ENCODE peak calls at places on chromosomes 3 and 15, in five cellular contexts. T is GM23338; X is CD8-positive, alpha-beta memory T cell; D is ovary; Z is body of pancreas. Y is an unnamed sample.

GRCh38 chr15:67799801-67800205 is 25.5 kb upstream of the SKOR1 start:
- DNase-seq in T (no peak), X (no peak), D (no peak), Z (no peak), Y (no peak)

GRCh38 chr3:150681037-150681436 is 22.7 kb downstream of the ERICH6 start:
- DNase-seq in T (no peak), X (no peak), D (no peak), Z (no peak), Y (no peak)

GRCh38 chr3:114231616-114232015 is 5.8 kb downstream of the ZNF80 start:
- DNase-seq in T (no peak), X (peak; percentile 33), D (no peak), Z (no peak), Y (no peak)

GRCh38 chr3:11077466-11077865 is 76.8 kb upstream of the HRH1 start:
- DNase-seq in T (no peak), X (no peak), D (no peak), Z (no peak), Y (no peak)

GRCh38 chr3:71492566-71492965 is 91.0 kb downstream of the FOXP1 start:
- DNase-seq in T (no peak), X (no peak), D (no peak), Z (no peak), Y (no peak)

GRCh38 chr15:78991879-78992278 is 47.0 kb upstream of the CTSH start:
- DNase-seq in T (no peak), X (no peak), D (no peak), Z (no peak), Y (no peak)

GRCh38 chr15:91871138-91871537 is 17.6 kb downstream of the SLCO3A1 start:
- DNase-seq in T (no peak), X (no peak), D (no peak), Z (no peak), Y (no peak)

GRCh38 chr3:148861277-148861869 is 3.7 kb upstream of the CPA3 start:
- DNase-seq in T (peak; percentile 52), X (no peak), D (no peak), Z (no peak), Y (no peak)

GRCh38 chr15:90126457-90127435 is 24.5 kb upstream of the IDH2 start:
- DNase-seq in T (peak; percentile 93), X (no peak), D (no peak), Z (peak; percentile 48), Y (peak; percentile 92)

GRCh38 chr15:73965730-73966103 is 26.4 kb downstream of the STOML1 start:
- DNase-seq in T (peak; percentile 6), X (no peak), D (no peak), Z (no peak), Y (no peak)

GRCh38 chr3:184073621-184074020 is 20.8 kb downstream of the HTR3C start:
- DNase-seq in T (peak; percentile 18), X (no peak), D (no peak), Z (no peak), Y (no peak)

GRCh38 chr3:130395916-130396315 is 50.4 kb downstream of the COL6A5 start:
- DNase-seq in T (peak; percentile 52), X (no peak), D (no peak), Z (no peak), Y (peak; percentile 89)

GRCh38 chr3:134134698-134135415 is 105.1 kb upstream of the SLCO2A1 start:
- DNase-seq in T (no peak), X (no peak), D (no peak), Z (no peak), Y (no peak)

GRCh38 chr15:91944334-91944733 is 90.8 kb downstream of the SLCO3A1 start:
- DNase-seq in T (no peak), X (no peak), D (no peak), Z (no peak), Y (no peak)

GRCh38 chr3:127777332-127777731 is 45.0 kb downstream of the MGLL start:
- DNase-seq in T (no peak), X (no peak), D (no peak), Z (no peak), Y (no peak)

GRCh38 chr3:12195231-12195630 is 36.5 kb upstream of the TIMP4 start:
- DNase-seq in T (peak; percentile 45), X (no peak), D (no peak), Z (no peak), Y (no peak)

GRCh38 chr15:69398541-69398940 is 15.6 kb upstream of the KIF23 start:
- DNase-seq in T (no peak), X (no peak), D (no peak), Z (no peak), Y (no peak)

GRCh38 chr15:38745136-38745535 is 180.5 kb upstream of the RASGRP1 start:
- DNase-seq in T (no peak), X (no peak), D (no peak), Z (no peak), Y (no peak)

GRCh38 chr3:59783468-59783988 is 733.7 kb upstream of the CFAP20DC start:
- DNase-seq in T (no peak), X (no peak), D (no peak), Z (no peak), Y (no peak)

GRCh38 chr15:85770014-85770721 is 24.6 kb downstream of the KLHL25 start:
- DNase-seq in T (no peak), X (no peak), D (no peak), Z (no peak), Y (no peak)

GRCh38 chr3:182568756-182569155 is 224.5 kb upstream of the ATP11B start:
- DNase-seq in T (no peak), X (no peak), D (no peak), Z (no peak), Y (no peak)

GRCh38 chr15:101250331-101250730 is 1.5 kb downstream of the CHSY1 start:
- DNase-seq in T (no peak), X (no peak), D (no peak), Z (no peak), Y (no peak)

GRCh38 chr3:30752961-30753360 is 141.5 kb downstream of the GADL1 start:
- DNase-seq in T (no peak), X (no peak), D (no peak), Z (no peak), Y (no peak)

GRCh38 chr3:123884258-123884831 is at the start of gene MYLK:
- DNase-seq in T (peak; percentile 98), X (no peak), D (peak; percentile 44), Z (peak; percentile 65), Y (peak; percentile 98)

GRCh38 chr3:50323614-50324199 is 1.2 kb upstream of the HYAL2 start:
- DNase-seq in T (no peak), X (no peak), D (no peak), Z (no peak), Y (no peak)

GRCh38 chr3:33218446-33219174 is at the start of gene SUSD5:
- DNase-seq in T (peak; percentile 81), X (no peak), D (no peak), Z (no peak), Y (peak; percentile 88)

GRCh38 chr15:51310064-51310463 is 28.3 kb downstream of the CYP19A1 start:
- DNase-seq in T (no peak), X (no peak), D (no peak), Z (no peak), Y (no peak)

GRCh38 chr15:47732243-47732642 is 14.9 kb downstream of the SEMA6D start:
- DNase-seq in T (no peak), X (no peak), D (no peak), Z (no peak), Y (no peak)

GRCh38 chr15:47737424-47737823 is 20.1 kb downstream of the SEMA6D start:
- DNase-seq in T (no peak), X (no peak), D (no peak), Z (no peak), Y (no peak)

GRCh38 chr15:47741082-47741481 is 23.8 kb downstream of the SEMA6D start:
- DNase-seq in T (no peak), X (no peak), D (no peak), Z (no peak), Y (no peak)

GRCh38 chr15:47733085-47733484 is 15.8 kb downstream of the SEMA6D start:
- DNase-seq in T (no peak), X (no peak), D (no peak), Z (no peak), Y (no peak)

DNA sequence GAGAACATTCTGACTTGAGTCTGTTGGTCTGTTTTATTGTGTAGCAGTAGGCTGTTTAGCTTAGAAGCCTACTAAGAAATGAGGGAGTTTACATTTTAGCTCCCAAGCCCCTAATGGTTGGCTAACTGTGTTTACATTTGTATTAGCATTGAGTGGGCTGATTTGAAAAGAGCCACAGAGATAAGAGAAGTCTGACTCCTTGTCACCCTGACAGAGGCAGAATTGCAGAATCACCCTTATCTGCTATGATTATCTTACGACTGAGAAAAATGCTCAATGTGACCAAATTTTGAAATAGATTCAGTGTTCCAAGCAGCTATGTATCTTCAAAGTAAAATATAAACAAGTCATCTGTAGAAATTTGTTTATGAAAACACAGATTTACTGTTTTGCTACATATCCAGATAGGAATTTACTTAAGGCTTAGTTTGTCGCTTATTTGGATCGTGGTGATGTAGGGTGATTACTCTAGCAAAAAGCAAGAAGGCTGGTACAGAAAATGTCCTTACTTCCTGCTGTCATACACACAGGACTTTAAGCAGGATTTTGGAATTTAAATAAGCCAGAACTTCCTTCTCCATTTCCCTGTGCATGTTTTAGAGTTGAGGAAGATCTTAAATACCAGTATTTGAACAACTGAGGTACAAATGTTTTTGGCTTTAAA is 18.9 kb downstream of the SEMA6D start:
- DNase-seq in T (no peak), X (no peak), D (no peak), Z (no peak), Y (no peak)
- H3K4me1 ChIP-seq in T (peaks cover 26% of the 10 kb centered on the region), X (no peaks in the 10 kb centered on the region), D (peaks cover 7% of the 10 kb centered on the region), Z (peaks cover 12% of the 10 kb centered on the region), Y (peaks cover 6% of the 10 kb centered on the region)

GRCh38 chr15:99594916-99595315 is 29.1 kb downstream of the MEF2A start:
- DNase-seq in T (no peak), X (no peak), D (no peak), Z (no peak), Y (no peak)
- H3K36me3 ChIP-seq in T (no peaks in the 10 kb centered on the region), X (no peaks in the 10 kb centered on the region), D (no peaks in the 10 kb centered on the region), Z (peaks cover under 1% of the 10 kb centered on the region), Y (peaks cover 13% of the 10 kb centered on the region)

DNA sequence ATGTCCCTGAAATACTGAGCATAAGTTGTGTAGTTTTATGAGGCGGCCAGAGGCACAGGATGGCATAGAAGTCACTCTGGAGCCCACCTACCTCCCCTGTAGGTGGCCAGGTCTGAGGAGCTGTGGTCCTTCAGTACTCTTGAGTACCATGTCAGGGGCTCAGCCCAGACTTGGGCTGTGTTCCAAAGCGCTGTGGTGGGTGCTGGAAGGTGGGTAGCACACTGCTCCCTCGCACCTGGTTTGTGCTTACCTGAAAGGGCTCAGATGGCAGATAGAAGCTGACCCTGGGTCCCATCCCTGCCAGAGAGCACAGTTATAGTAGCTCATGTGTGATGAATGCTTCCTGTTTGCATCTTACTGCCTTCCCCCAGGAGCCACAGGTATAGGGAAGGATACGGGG is 15.5 kb downstream of the NISCH start:
- DNase-seq in T (no peak), X (no peak), D (no peak), Z (no peak), Y (no peak)
- H3K4me1 ChIP-seq in T (no peaks in the 10 kb centered on the region), X (no peaks in the 10 kb centered on the region), D (peaks cover 1% of the 10 kb centered on the region), Z (peaks cover 9% of the 10 kb centered on the region), Y (no peaks in the 10 kb centered on the region)

GRCh38 chr15:63663906-63664305 is 66.7 kb downstream of the FBXL22 start:
- DNase-seq in T (no peak), X (no peak), D (no peak), Z (no peak), Y (no peak)
- H3K36me3 ChIP-seq in T (no peaks in the 10 kb centered on the region), X (peaks cover 45% of the 10 kb centered on the region), D (no peaks in the 10 kb centered on the region), Z (peaks cover 21% of the 10 kb centered on the region), Y (peaks cover 67% of the 10 kb centered on the region)

DNA sequence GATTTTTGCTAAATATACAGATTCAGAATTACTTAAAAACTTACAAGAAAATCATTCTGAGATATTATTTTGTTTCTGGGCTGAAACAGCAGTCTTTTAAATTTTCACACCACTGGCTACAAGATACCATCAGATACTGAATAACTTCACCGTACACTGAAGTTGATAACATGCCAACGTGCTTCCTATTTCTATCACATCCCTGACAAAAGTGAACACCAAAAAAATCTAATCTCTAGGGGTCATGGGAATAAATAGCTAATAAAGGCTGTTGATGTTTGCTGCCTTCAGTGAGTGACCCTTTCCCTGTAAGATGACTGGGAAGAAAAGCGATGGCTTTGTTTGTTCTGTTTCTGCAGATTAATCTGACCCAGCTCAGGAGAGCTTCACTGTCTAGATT is 120.5 kb downstream of the DUT start:
- DNase-seq in T (no peak), X (no peak), D (no peak), Z (no peak), Y (no peak)
- H3K4me1 ChIP-seq in T (no peaks in the 10 kb centered on the region), X (no peaks in the 10 kb centered on the region), D (peaks cover 2% of the 10 kb centered on the region), Z (no peaks in the 10 kb centered on the region), Y (no peaks in the 10 kb centered on the region)

Y was measured in endodermal cell.